ENCODE peak calls at places on chromosomes 11 and 22, in ten cellular contexts. Z is transverse colon, M is brain microvascular endothelial cell, B is lung, K is HCT116, C is gastrocnemius medialis, F is mammary epithelial cell, X is adrenal gland, U is kidney, L is dorsolateral prefrontal cortex. E is an unnamed sample.

GRCh38 chr11:131033151-131033651 is 116.9 kb upstream of the SNX19 start:
- DNase-seq in B (no peak), Z (no peak), K (peak), F (peak), U (peak), M (peak), X (peak), C (no peak), L (peak), E (no peak)

GRCh38 chr11:284081-285020 is 4.6 kb upstream of the PGGHG start:
- DNase-seq in U (peak), F (no peak), K (no peak), C (no peak), B (no peak), X (no peak), M (no peak), Z (no peak), L (no peak), E (no peak)

GRCh38 chr11:69535928-69536327 is 54.5 kb downstream of the LINC01488 start:
- DNase-seq in K (no peak), X (no peak), L (no peak), F (no peak), C (no peak), U (peak), B (no peak), M (no peak), Z (no peak), E (no peak)

GRCh38 chr11:60318726-60319125 is 8.3 kb upstream of the MS4A6E start:
- DNase-seq in F (peak), K (no peak), B (no peak), Z (no peak), C (no peak), L (no peak), X (no peak), U (no peak), M (no peak), E (no peak)

GRCh38 chr11:95268386-95268785 is 37.4 kb upstream of the SESN3 start:
- DNase-seq in Z (no peak), C (no peak), L (no peak), M (no peak), K (no peak), F (no peak), B (no peak), U (no peak), X (no peak), E (no peak)

GRCh38 chr22:45953178-45953577 is 23.8 kb downstream of the WNT7B start:
- DNase-seq in U (no peak), L (no peak), K (no peak), B (no peak), F (no peak), Z (no peak), M (no peak), C (no peak), X (no peak), E (no peak)

GRCh38 chr22:34877506-34877905 is 188.5 kb upstream of the ISX start:
- DNase-seq in K (no peak), U (no peak), F (peak), L (no peak), B (no peak), M (no peak), Z (no peak), C (no peak), X (no peak), E (no peak)

GRCh38 chr22:39297490-39298193 is 21.8 kb downstream of the RPL3 start:
- DNase-seq in C (no peak), B (no peak), K (no peak), L (no peak), X (no peak), Z (peak), M (no peak), U (no peak), F (no peak), E (no peak)

GRCh38 chr11:65853249-65853979 is 4.6 kb downstream of the CFL1 start:
- DNase-seq in K (no peak), X (no peak), C (no peak), U (no peak), M (no peak), B (no peak), Z (peak), F (no peak), L (no peak), E (no peak)

GRCh38 chr11:65590240-65590738 is 5.3 kb downstream of the KCNK7 start:
- DNase-seq in K (no peak), F (no peak), M (no peak), Z (peak), C (peak), B (no peak), X (no peak), L (no peak), U (peak), E (no peak)

GRCh38 chr11:30000986-30001385 is 15.8 kb downstream of the KCNA4 start:
- DNase-seq in K (no peak), F (no peak), X (no peak), B (no peak), L (no peak), U (no peak), C (no peak), Z (no peak), M (no peak), E (no peak)

GRCh38 chr22:17953147-17953546 is 71.2 kb downstream of the MICAL3 start:
- DNase-seq in C (no peak), B (no peak), X (no peak), M (no peak), L (no peak), K (no peak), U (no peak), F (no peak), Z (no peak), E (no peak)

DNA sequence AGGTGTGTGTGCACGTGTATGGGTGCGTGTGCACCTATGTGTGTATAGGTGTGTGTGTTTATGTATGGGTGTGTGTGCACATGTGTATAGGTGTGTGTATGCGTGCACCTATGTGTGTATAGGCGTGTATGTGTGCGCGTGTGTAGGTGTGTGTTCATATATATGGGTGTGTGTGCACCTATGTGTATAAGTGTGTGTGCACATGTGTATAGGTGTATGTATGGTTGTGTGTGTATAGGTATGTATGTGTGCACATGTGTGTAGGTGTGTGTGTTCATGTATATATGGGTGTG is 26.9 kb downstream of the KCNQ1 start:
- DNase-seq in F (no peak), M (no peak), Z (no peak), X (no peak), U (no peak), K (no peak), B (no peak), C (no peak), L (no peak), E (no peak)
- TF ChIP-seq CTCF in F (no peak), M (no peak), Z (no peak), X (no peak), U (no peak), K (no peak), B (no peak), C (no peak), L (no peak), E (no peak)

DNA sequence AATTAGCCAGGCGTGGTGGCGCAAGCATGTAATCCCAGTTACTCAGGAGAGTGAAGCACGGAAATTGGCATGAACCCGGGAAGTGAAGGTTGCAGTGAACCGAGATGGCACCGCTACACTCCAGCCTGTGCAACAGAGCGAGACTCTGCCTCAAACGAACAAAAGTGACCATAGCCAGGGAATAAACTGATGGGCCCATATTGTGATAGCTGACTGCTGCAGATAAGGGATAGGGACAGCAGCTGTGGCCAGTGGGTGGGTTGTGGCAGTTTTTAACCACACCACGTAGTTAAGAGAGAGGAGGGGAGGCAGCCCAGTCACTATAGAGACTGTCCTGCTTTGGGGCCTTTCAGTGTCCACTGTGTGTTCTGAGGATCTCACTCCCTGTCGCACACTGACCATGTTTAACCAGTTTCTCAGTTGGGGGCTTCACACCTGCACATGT is 58.9 kb downstream of the PISD start:
- DNase-seq in B (no peak), M (no peak), K (no peak), L (no peak), F (no peak), C (no peak), U (peak), X (no peak), Z (no peak), E (no peak)
- H3K27ac ChIP-seq in B (no peak), M (no peak), K (no peak), L (no peak), F (no peak), C (no peak), U (no peak), X (no peak), Z (peak), E (no peak)

DNA sequence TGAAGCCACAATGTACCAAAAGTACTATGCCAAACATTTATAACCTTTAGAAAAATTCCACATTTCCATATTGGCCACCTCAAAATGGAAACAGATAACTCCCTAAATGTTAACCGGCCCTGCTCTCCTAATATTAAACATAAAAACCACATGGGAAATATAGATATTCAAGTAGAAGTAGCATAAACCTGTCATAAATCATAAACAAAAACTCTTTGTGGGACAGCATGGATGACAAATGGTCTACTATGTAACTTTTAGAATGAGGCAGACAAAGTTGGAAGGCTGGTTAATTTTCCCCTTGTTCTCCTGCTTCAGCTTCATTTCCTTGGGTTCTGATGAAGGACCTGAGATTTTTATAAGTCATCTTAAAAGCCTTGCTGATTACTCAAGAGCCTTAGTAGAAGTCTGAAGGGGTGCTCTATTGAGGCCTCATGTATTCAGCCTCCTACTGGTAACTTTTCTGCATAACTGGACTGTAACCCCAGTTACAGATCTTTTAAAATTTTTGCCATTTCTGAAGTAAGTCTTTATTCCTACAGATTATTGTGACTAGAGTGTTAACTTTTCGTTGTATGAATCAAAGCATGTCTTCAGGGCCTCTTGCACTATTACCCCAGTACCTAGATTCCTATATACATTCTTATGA is 116.4 kb downstream of the STIM1 start:
- DNase-seq in M (no peak), F (peak), X (no peak), Z (no peak), B (no peak), U (no peak), C (no peak), L (no peak), K (no peak), E (no peak)
- TF ChIP-seq CTCF in M (peak), F (peak), X (no peak), Z (no peak), B (no peak), U (no peak), C (no peak), L (no peak), K (no peak), E (no peak)

DNA sequence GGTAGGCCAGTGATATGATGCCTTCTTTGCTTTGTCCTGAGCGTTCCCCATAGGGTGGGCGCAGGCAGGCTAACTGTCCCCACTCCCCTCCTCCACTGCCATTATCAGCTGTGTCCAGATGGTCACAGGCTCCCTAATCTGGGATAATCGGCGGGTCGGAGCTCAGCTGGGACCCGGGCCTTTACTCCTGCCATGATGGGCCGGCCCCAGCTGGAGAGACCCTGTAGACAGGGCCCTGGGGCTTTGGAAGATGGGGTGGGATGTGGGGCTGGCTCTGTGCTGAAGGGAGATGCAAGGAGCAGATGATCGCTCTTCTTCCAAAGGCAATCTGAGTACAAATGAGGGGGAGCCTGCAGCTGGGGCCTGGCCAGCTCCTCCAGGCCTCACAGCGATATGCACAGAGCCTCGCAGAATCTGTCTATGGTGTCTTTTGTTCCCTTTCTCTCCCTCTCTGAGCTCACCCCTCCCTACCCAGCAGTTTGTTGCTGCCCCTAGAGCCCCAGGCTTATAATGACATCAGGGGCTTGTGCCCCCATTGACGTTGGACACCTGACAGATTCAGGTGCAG is 11.9 kb downstream of the KLHL35 start:
- DNase-seq in F (no peak), Z (no peak), B (no peak), K (no peak), M (no peak), L (peak), U (no peak), X (no peak), C (no peak), E (no peak)
- H3K27ac ChIP-seq in F (no peak), Z (peak), B (no peak), K (no peak), M (no peak), L (peak), U (no peak), X (no peak), C (no peak), E (no peak)

E was measured in CD4-positive, alpha-beta T cell.